ENCODE peak calls at places on chromosomes 12 and 14, in ten cellular contexts. Y, Q, T, M, S, X, H, D, E and L are unnamed samples. For H3K9me3, the result is how much of the 10 kb centered on the place peaks cover.

GRCh38 chr12:116599285-116600122 is 40.3 kb downstream of the MAP1LC3B2 start:
- DNase-seq in E (peak), S (peak), M (peak), X (peak), Y (peak), Q (peak), T (peak), H (peak), D (peak), L (peak)

GRCh38 chr14:59275668-59276067 is 87.2 kb downstream of the DAAM1 start:
- DNase-seq in T (no peak), D (no peak), Q (no peak), M (no peak), X (no peak), H (no peak), E (no peak), S (no peak), Y (no peak), L (no peak)

GRCh38 chr12:117100851-117101673 is 1.8 kb upstream of the TESC start:
- DNase-seq in Q (no peak), H (no peak), Y (no peak), X (no peak), S (no peak), D (no peak), T (no peak), E (no peak), M (no peak), L (no peak)

GRCh38 chr12:3427956-3428355 is 63.0 kb upstream of the PRMT8 start:
- DNase-seq in E (no peak), S (no peak), H (no peak), T (no peak), Y (no peak), X (no peak), D (no peak), M (no peak), Q (no peak), L (no peak)

GRCh38 chr12:14949631-14950030 is 11.3 kb upstream of the ERP27 start:
- DNase-seq in H (no peak), M (no peak), Q (no peak), X (no peak), Y (no peak), S (no peak), T (no peak), D (no peak), E (no peak), L (no peak)

GRCh38 chr14:22551597-22551982 is 37.4 kb downstream of the DAD1 start:
- DNase-seq in S (no peak), M (no peak), D (no peak), E (no peak), Q (no peak), H (no peak), X (no peak), T (no peak), Y (no peak), L (no peak)

GRCh38 chr14:54584097-54584496 is 17.2 kb downstream of the SAMD4A start:
- DNase-seq in Q (no peak), H (no peak), X (no peak), E (no peak), Y (no peak), D (no peak), M (no peak), S (no peak), T (no peak), L (no peak)

GRCh38 chr14:50830044-50830931 is 674 bp downstream of the NIN start:
- DNase-seq in Y (peak), E (peak), Q (peak), T (peak), M (peak), D (peak), S (peak), X (peak), H (peak), L (peak)

GRCh38 chr14:56797569-56798446 is 12.5 kb downstream of the OTX2 start:
- DNase-seq in T (no peak), D (no peak), S (no peak), E (no peak), X (no peak), H (no peak), M (no peak), Q (no peak), Y (no peak), L (no peak)

GRCh38 chr14:106625181-106625580 is 1098.8 kb downstream of the TMEM121 start:
- DNase-seq in D (no peak), Y (no peak), H (no peak), Q (no peak), S (no peak), X (no peak), T (no peak), M (no peak), E (no peak), L (no peak)

GRCh38 chr14:106619618-106620017 is 1093.2 kb downstream of the TMEM121 start:
- DNase-seq in D (no peak), Q (no peak), H (no peak), Y (no peak), E (no peak), T (no peak), X (no peak), M (no peak), S (no peak), L (no peak)

GRCh38 chr14:106620368-106620767 is 1094.0 kb downstream of the TMEM121 start:
- DNase-seq in S (no peak), E (no peak), M (no peak), H (no peak), D (no peak), X (no peak), Q (no peak), Y (no peak), T (no peak), L (no peak)

DNA sequence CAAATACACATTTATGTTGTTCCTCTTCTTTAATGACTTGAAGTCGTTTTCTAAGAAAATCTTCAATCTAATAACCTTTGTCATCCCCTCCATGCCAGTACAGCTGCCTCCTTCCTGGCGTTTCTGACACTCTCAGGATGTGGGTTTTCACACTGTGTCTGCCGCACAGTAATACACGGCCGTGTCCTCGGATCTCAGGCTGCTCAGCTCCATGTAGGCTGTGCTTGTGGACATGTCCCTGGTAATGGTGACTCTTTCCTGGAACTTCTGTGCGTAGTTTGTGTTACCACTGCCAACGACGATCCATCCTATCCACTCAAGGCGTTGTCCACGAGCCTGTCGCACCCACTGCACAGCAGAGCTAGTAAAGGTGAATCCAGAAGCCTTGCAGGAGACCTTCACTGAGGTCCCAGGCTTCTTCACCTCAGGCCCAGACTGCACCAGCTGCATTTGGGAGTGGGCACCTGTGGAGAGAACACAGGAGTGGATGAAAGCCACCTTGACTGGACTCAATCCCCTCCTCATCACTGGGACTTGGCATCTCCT is 1095.9 kb downstream of the TMEM121 start:
- DNase-seq in Y (no peak), M (no peak), D (no peak), S (no peak), E (no peak), X (no peak), H (no peak), Q (peak), T (no peak), L (no peak)
- H3K9me3 ChIP-seq in Y (under half), M (under half), D (under half), S (under half), E (under half), X (under half), H (under half), Q (under half), T (under half), L (under half)

GRCh38 chr12:81146228-81147225 is 68.6 kb downstream of the ACSS3 start:
- DNase-seq in H (no peak), E (no peak), S (no peak), Q (no peak), M (no peak), T (no peak), Y (no peak), D (no peak), X (no peak), L (no peak)

GRCh38 chr12:81143057-81143456 is 65.2 kb downstream of the ACSS3 start:
- DNase-seq in Y (no peak), E (no peak), D (peak), H (no peak), S (no peak), M (no peak), X (no peak), Q (no peak), T (peak), L (no peak)

DNA sequence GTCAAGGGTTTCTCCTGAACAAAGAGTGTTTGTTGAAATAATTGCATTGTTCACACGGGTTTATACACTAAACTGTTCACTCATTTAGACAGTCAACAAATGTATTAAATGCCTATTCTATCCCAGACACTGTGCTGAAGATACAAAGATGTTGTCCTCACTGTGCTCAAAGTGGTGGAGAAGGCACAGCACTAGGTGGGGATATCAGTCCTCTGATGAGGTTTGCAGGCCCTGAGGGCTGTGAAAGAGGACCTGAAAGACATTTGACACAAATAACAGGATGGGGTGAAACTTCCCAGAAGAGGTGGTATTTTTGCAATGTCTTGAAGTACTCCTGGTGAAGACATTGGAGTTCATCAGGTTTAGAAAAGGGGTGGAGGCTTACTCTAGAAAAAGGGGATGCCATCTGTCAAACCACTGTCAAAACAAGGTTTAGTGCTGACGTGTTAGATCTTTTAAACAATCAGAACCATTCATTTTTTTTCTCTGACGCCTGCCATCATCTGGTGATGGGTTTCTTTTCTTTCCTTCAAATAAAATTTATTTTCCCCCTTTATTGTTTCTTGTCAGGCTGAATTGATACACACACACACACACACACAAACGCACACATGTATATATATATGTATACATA is 69.5 kb downstream of the ACSS3 start:
- DNase-seq in E (no peak), M (no peak), X (no peak), H (no peak), T (no peak), Y (no peak), S (no peak), Q (no peak), D (no peak), L (no peak)
- H3K9me3 ChIP-seq in E (under half), M (under half), X (under half), H (under half), T (under half), Y (under half), S (under half), Q (under half), D (under half), L (under half)

DNA sequence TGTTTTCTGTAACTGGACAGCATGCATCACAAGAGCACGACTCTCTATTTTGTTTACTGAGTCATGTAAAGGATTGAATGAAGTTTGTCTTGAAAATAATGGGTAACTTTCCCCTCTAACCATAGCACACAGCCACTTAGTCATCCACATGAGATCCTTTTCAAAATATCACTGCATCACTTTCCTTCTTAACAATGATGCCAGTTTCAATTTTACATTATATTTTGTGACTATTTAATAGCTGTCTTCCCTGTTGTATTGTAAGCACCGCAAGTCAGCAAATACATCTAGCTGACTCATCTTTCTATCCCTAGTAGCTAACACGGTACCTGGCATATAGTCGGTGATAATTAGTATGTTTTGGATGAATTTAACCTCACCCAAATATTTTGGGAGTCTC is 83.3 kb upstream of the PPM1H start:
- DNase-seq in S (no peak), M (no peak), X (no peak), Y (no peak), E (no peak), T (no peak), H (no peak), D (no peak), Q (no peak), L (no peak)
- H3K9me3 ChIP-seq in S (under half), M (under half), X (under half), Y (under half), E (under half), T (under half), H (under half), D (under half), Q (under half), L (under half)

DNA sequence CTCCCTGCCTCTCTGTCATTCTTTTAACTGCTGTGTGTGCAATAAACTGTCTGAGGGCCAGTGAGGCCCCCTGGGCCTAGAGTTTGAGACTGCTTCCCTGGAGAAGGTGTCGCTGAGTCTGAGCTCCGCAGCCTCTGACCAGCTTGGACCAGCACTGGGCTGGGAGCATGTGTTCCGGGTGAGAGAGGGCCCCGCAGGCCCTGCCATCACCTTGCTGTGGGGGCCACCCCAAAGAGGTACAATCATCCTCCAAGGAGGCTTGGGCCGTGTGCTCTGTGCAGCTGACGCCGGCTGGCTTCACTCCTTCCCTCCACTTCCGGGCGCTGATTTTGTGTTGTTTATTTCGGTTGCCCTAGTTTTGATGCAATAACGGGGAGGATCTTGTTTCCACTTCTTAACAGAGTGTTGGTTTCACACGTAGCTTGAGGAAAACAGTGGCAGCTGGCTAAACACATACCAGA is 121.5 kb downstream of the TMEM132C start:
- DNase-seq in X (no peak), T (no peak), E (no peak), S (peak), Q (no peak), D (no peak), H (no peak), Y (peak), M (no peak), L (no peak)
- H3K9me3 ChIP-seq in X (under half), T (under half), E (under half), S (under half), Q (under half), D (under half), H (under half), Y (under half), M (under half), L (under half)

DNA sequence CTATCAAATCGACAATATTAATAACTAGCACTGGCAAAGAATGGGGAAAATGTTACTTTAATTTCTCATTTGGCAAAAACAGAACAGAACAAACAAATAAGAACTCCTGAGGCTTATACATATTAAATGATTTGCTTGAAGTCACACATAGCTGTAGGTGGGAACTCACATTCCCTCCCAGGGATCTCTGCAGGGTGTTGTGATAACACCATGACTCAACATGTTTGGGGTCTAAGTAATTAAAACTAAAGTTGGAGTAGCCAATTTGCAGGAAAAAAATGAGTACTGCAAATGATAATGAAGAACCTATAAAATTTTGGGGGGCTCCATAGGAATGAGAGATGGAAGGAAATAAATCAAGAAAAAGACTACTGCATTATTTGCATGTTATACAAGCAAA is 27.5 kb downstream of the UNC79 start:
- DNase-seq in Q (no peak), T (no peak), H (no peak), S (no peak), Y (no peak), D (no peak), E (no peak), M (no peak), X (no peak), L (no peak)
- H3K9me3 ChIP-seq in Q (under half), T (under half), H (under half), S (under half), Y (under half), D (under half), E (under half), M (under half), X (under half), L (under half)

GRCh38 chr12:34352098-34352497 is 329.8 kb downstream of the ALG10 start:
- DNase-seq in H (no peak), X (no peak), T (no peak), S (no peak), Y (no peak), D (no peak), Q (no peak), E (no peak), M (no peak), L (no peak)

GRCh38 chr12:34348836-34349672 is 326.8 kb downstream of the ALG10 start:
- DNase-seq in M (no peak), Y (no peak), Q (no peak), T (no peak), D (no peak), X (no peak), S (no peak), H (no peak), E (no peak), L (no peak)

GRCh38 chr12:34348064-34348463 is 325.8 kb downstream of the ALG10 start:
- DNase-seq in Y (no peak), X (no peak), H (no peak), T (no peak), S (no peak), M (no peak), Q (no peak), D (no peak), E (no peak), L (no peak)

GRCh38 chr12:34349673-34349961 is 327.3 kb downstream of the ALG10 start:
- DNase-seq in Q (no peak), H (no peak), D (no peak), E (no peak), S (no peak), M (no peak), Y (no peak), X (no peak), T (no peak), L (no peak)

GRCh38 chr12:34350092-34351041 is 328.1 kb downstream of the ALG10 start:
- DNase-seq in E (no peak), Y (no peak), Q (no peak), X (no peak), D (no peak), T (no peak), H (no peak), S (no peak), M (no peak), L (no peak)
- H3K9me3 ChIP-seq in E (under half), Y (under half), Q (half or more), X (under half), D (under half), T (under half), H (under half), S (under half), M (under half), L (under half)

DNA sequence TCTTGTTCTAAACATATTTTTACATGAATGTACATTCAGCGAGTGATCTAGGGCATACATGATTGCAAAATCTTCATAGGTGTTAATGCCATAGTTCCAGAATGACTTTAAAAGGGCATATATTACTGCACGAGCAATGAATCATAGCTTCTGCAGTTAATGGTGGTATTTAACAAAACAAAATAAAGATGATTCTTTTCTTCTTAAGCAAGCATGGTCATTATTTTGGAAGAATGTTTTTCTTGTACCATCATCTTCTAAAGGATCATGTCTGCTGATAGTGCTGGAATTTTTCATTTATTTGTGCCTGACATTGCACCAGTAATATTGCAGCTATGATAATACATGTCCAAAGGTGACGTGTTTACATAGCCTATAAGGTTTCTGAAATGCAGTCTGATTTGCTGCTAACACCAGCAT is 388.6 kb downstream of the CCDC91 start:
- DNase-seq in E (no peak), D (no peak), T (no peak), Y (no peak), X (no peak), S (no peak), H (no peak), Q (no peak), M (no peak), L (no peak)
- H3K9me3 ChIP-seq in E (under half), D (under half), T (under half), Y (under half), X (under half), S (under half), H (under half), Q (under half), M (under half), L (under half)

GRCh38 chr12:43976027-43976426 is 140.1 kb downstream of the TMEM117 start:
- DNase-seq in H (no peak), D (no peak), Q (no peak), S (no peak), Y (no peak), T (no peak), M (no peak), X (no peak), E (no peak), L (no peak)
- H3K9me3 ChIP-seq in H (under half), D (under half), Q (under half), S (under half), Y (under half), T (under half), M (under half), X (under half), E (under half), L (under half)

DNA sequence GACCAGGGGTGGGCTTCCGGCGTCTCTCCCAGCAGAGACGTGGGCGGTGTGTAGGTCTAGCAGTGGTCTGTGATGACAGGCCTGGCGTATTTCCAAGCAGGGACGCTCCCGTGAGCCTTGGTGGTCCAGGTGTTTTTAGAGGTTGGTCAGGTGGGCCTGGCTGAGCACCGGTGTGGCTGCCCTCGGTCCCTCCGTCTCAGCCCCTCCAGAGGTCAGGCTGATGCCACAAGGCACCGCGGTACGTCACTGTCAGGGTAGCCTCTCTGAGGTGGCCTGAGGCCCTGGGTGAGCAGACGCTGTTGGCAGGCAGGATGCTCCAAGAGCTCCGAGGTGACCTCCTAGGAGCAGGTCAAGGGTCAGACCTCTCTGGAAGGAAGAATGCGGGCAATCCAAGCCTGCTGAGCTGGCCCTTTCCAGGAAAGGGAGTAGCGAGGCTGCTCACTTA is 13.6 kb downstream of the MTA1 start:
- DNase-seq in D (no peak), Q (no peak), H (no peak), T (no peak), E (no peak), M (no peak), S (no peak), Y (peak), X (no peak), L (no peak)
- H3K9me3 ChIP-seq in D (under half), Q (under half), H (under half), T (under half), E (under half), M (under half), S (under half), Y (under half), X (under half), L (under half)

GRCh38 chr12:103805961-103806360 is 35.1 kb downstream of the NT5DC3 start:
- DNase-seq in Y (no peak), M (no peak), H (no peak), E (no peak), X (no peak), Q (no peak), T (no peak), D (no peak), S (no peak), L (no peak)
- H3K9me3 ChIP-seq in Y (under half), M (under half), H (under half), E (under half), X (under half), Q (under half), T (under half), D (under half), S (under half), L (under half)